ENCODE peak calls at places on chromosomes 7 and 10, in eight cellular contexts. Q is epithelial cell of esophagus; I is CD8-positive, alpha-beta T cell; D is colonic mucosa; O is upper lobe of right lung; F is fibroblast of pulmonary artery; J is GM06990; B is HCT116. V is an unnamed sample.

GRCh38 chr10:114487815-114488536 is 83.7 kb upstream of the AFAP1L2 start:
- DNase-seq in F (no peak), D (no peak), I (no peak), Q (peak; percentile 68), J (no peak), B (no peak), O (no peak), V (no peak)

GRCh38 chr10:127871631-127872010 is 21.1 kb downstream of the CLRN3 start:
- DNase-seq in B (no peak), I (no peak), J (no peak), F (no peak), Q (no peak), O (no peak), D (no peak), V (no peak)

GRCh38 chr10:110423650-110424049 is 74.1 kb upstream of the DUSP5 start:
- DNase-seq in Q (no peak), J (no peak), B (no peak), I (no peak), F (no peak), O (no peak), D (no peak), V (no peak)

GRCh38 chr7:96076350-96076707 is 245.6 kb downstream of the SLC25A13 start:
- DNase-seq in D (no peak), O (no peak), I (no peak), B (no peak), Q (no peak), J (no peak), F (no peak), V (no peak)

GRCh38 chr7:50676079-50676478 is 106.6 kb downstream of the GRB10 start:
- DNase-seq in F (no peak), D (no peak), O (no peak), B (no peak), J (no peak), Q (no peak), I (no peak), V (no peak)

GRCh38 chr7:8120390-8121058 is 141.4 kb downstream of the ICA1 start:
- DNase-seq in I (no peak), O (no peak), D (no peak), Q (no peak), J (no peak), B (no peak), F (no peak), V (no peak)

GRCh38 chr7:79114875-79115274 is 338.6 kb downstream of the MAGI2 start:
- DNase-seq in B (no peak), F (no peak), Q (no peak), I (no peak), J (no peak), D (no peak), O (no peak), V (no peak)

GRCh38 chr10:61628875-61629513 is 33.7 kb upstream of the CABCOCO1 start:
- DNase-seq in Q (peak; percentile 94), I (no peak), B (no peak), D (no peak), J (no peak), O (no peak), F (peak; percentile 96), V (peak; percentile 91)

GRCh38 chr7:106111671-106112117 is 418 bp downstream of the SYPL1 start:
- DNase-seq in O (peak; percentile 90), J (peak; percentile 84), Q (no peak), F (peak; percentile 79), B (peak; percentile 26), I (no peak), D (no peak), V (no peak)

GRCh38 chr10:94125856-94126255 is 132.1 kb downstream of the PLCE1 start:
- DNase-seq in Q (peak; percentile 54), B (no peak), F (peak; percentile 63), O (no peak), D (no peak), I (no peak), J (no peak), V (no peak)

GRCh38 chr10:5344746-5345145 is 20.0 kb upstream of the UCN3 start:
- DNase-seq in D (no peak), B (no peak), F (no peak), Q (no peak), O (no peak), J (no peak), I (no peak), V (peak; percentile 43)

GRCh38 chr7:69652947-69653701 is 54.8 kb downstream of the AUTS2 start:
- DNase-seq in Q (no peak), D (no peak), I (no peak), O (no peak), B (no peak), J (no peak), F (no peak), V (no peak)

GRCh38 chr10:99914236-99914635 is 95.5 kb downstream of the DNMBP start:
- DNase-seq in B (no peak), D (no peak), Q (no peak), F (no peak), I (no peak), O (no peak), J (no peak), V (no peak)

GRCh38 chr10:3848768-3849643 is 64.0 kb upstream of the KLF6 start:
- DNase-seq in F (peak; percentile 58), J (no peak), I (no peak), O (no peak), B (no peak), Q (peak; percentile 88), D (no peak), V (no peak)

GRCh38 chr10:119211176-119211575 is 3.8 kb downstream of the GRK5 start:
- DNase-seq in I (no peak), O (no peak), B (no peak), Q (no peak), J (no peak), D (no peak), F (peak; percentile 79), V (no peak)

GRCh38 chr7:55513849-55514248 is 58.5 kb downstream of the VOPP1 start:
- DNase-seq in J (peak; percentile 56), O (no peak), B (no peak), F (no peak), Q (no peak), D (no peak), I (no peak), V (no peak)
- H3K4me3 ChIP-seq in J (peak overlapping the region; percentile 61), O (no peak overlapping the region), B (no peak overlapping the region), F (no peak overlapping the region), Q (no peak overlapping the region), D (no peak overlapping the region), I (no peak overlapping the region), V (no peak overlapping the region)

GRCh38 chr10:45155784-45156183 is 155.1 kb downstream of the ZNF22 start:
- DNase-seq in O (no peak), J (no peak), I (no peak), D (no peak), Q (no peak), F (no peak), B (no peak), V (no peak)
- TF ChIP-seq CTCF in O (no peak), J (no peak), I (no peak), D (no peak), Q (no peak), F (no peak), B (peak; percentile 32), V (no peak)

GRCh38 chr7:94657771-94658693 is 2.1 kb upstream of the SGCE start:
- DNase-seq in B (peak; percentile 92), D (peak; percentile 93), O (peak; percentile 97), Q (peak; percentile 97), J (peak; percentile 92), I (peak; percentile 97), F (peak; percentile 96), V (peak; percentile 73)
- H3K4me3 ChIP-seq in B (peak overlapping the region; percentile 46), D (peak overlapping the region; percentile 40), O (peak overlapping the region; percentile 58), Q (peak overlapping the region; percentile 71), J (peak overlapping the region; percentile 65), I (no peak overlapping the region), F (peak overlapping the region; percentile 79), V (peak overlapping the region; percentile 79)

DNA sequence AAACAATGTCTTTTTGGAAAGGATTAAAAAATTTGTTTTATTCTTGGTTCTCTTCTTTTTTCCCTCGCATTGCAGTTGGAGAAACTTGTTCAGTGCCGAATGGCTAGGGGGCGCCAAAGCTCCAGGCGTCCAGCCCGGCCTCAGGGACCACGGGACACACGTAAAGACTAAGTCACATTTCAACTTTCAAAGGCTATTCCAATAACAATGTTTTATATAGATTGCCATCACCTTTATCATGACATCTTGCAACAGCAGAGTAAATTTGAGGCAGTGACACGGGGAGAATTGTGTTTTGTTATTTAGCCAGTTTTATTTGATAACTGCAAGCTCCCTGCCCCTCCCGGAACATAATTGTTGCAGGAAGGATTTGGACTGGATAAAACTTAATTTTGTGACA is 2.2 kb upstream of the IGFBP3 start:
- DNase-seq in J (peak; percentile 39), I (peak; percentile 39), B (no peak), Q (peak; percentile 77), D (peak; percentile 74), F (peak; percentile 80), O (peak; percentile 84), V (no peak)
- TF ChIP-seq CTCF in J (peak; percentile 93), I (peak; percentile 39), B (peak; percentile 93), Q (peak; percentile 94), D (peak; percentile 79), F (peak; percentile 95), O (peak; percentile 91), V (peak; percentile 99)

V was measured in epithelial cell of proximal tubule.